ENCODE peak calls at places on chromosomes 4 and X, in eight cellular contexts. B is body of pancreas, L is heart left ventricle, X is suprapubic skin, Q is IMR-90, S is thyroid gland, E is A549, I is Peyer's patch. U is an unnamed sample.

GRCh38 chr4:24625091-24625490 is 40.7 kb upstream of the DHX15 start:
- DNase-seq in E (no peak), B (no peak), Q (no peak), I (no peak), L (no peak), S (no peak), X (no peak), U (no peak)

GRCh38 chr4:123288309-123289025 is 108.1 kb upstream of the SPRY1 start:
- DNase-seq in I (no peak), S (no peak), Q (no peak), X (no peak), E (no peak), B (no peak), L (no peak), U (no peak)

GRCh38 chr4:23937173-23937572 is 47.3 kb upstream of the PPARGC1A start:
- DNase-seq in Q (peak), E (no peak), I (no peak), L (no peak), B (no peak), S (no peak), X (no peak), U (no peak)

GRCh38 chr4:14379148-14379547 is 623.1 kb upstream of the CPEB2 start:
- DNase-seq in E (no peak), B (no peak), Q (no peak), S (no peak), I (no peak), X (no peak), L (no peak), U (no peak)

GRCh38 chr4:121164291-121164690 is at the start of gene TNIP3:
- DNase-seq in I (no peak), E (no peak), L (no peak), Q (peak), X (no peak), S (no peak), B (no peak), U (no peak)

GRCh38 chrX:73581002-73581628 is 18.1 kb downstream of the CHIC1 start:
- DNase-seq in X (no peak), S (no peak), E (no peak), I (no peak), L (no peak), Q (no peak), B (no peak), U (no peak)

GRCh38 chr4:145035494-145036136 is 62.4 kb downstream of the ANAPC10 start:
- DNase-seq in B (no peak), Q (no peak), S (no peak), I (no peak), L (no peak), X (no peak), E (no peak), U (no peak)

GRCh38 chr4:75370582-75370981 is 143.6 kb downstream of the RCHY1 start:
- DNase-seq in X (no peak), I (no peak), S (no peak), B (no peak), Q (no peak), E (no peak), L (no peak), U (no peak)

GRCh38 chr4:47741200-47741599 is 96.7 kb downstream of the CORIN start:
- DNase-seq in X (no peak), B (no peak), S (no peak), L (no peak), E (no peak), Q (peak), I (no peak), U (no peak)

GRCh38 chrX:51759055-51759454 is 15.8 kb downstream of the GSPT2 start:
- DNase-seq in B (no peak), S (no peak), E (no peak), L (no peak), Q (no peak), I (no peak), X (no peak), U (no peak)

GRCh38 chr4:55445921-55446577 is 50.3 kb downstream of the TMEM165 start:
- DNase-seq in E (no peak), I (no peak), S (no peak), B (no peak), X (no peak), Q (peak), L (no peak), U (no peak)

GRCh38 chrX:13179100-13179499 is 134.7 kb upstream of the FAM9C start:
- DNase-seq in S (peak), X (no peak), I (no peak), L (no peak), Q (no peak), B (no peak), E (no peak), U (no peak)

GRCh38 chr4:74397748-74398426 is 32.9 kb downstream of the EREG start:
- DNase-seq in Q (peak), S (no peak), E (no peak), B (no peak), L (no peak), X (no peak), I (no peak), U (no peak)

GRCh38 chr4:128525387-128525786 is 237.8 kb upstream of the PGRMC2 start:
- DNase-seq in I (no peak), S (no peak), E (no peak), B (no peak), Q (peak), L (peak), X (no peak), U (no peak)

GRCh38 chrX:67787196-67787595 is 243.4 kb downstream of the AR start:
- DNase-seq in I (no peak), L (no peak), S (no peak), X (no peak), E (no peak), Q (no peak), B (no peak), U (no peak)

GRCh38 chr4:147596976-147597375 is 20.2 kb upstream of the TMEM184C start:
- DNase-seq in I (no peak), L (no peak), X (no peak), Q (peak), S (peak), B (peak), E (no peak), U (no peak)

GRCh38 chrX:12332786-12333347 is 194.6 kb downstream of the FRMPD4 start:
- DNase-seq in S (no peak), Q (no peak), I (no peak), L (no peak), X (no peak), E (no peak), B (no peak), U (no peak)

GRCh38 chrX:23952984-23953907 is 45.4 kb downstream of the CXorf58 start:
- DNase-seq in Q (no peak), L (no peak), X (no peak), I (peak), S (no peak), E (no peak), B (peak), U (no peak)

GRCh38 chr4:147768113-147768512 is 36.2 kb downstream of the ARHGAP10 start:
- DNase-seq in Q (peak), X (no peak), S (no peak), I (no peak), E (peak), B (no peak), L (no peak), U (no peak)

GRCh38 chrX:29926056-29926455 is 289.3 kb upstream of the MAGEB2 start:
- DNase-seq in E (no peak), L (no peak), Q (no peak), X (no peak), I (no peak), B (no peak), S (no peak), U (no peak)

GRCh38 chrX:64321507-64321906 is 73.7 kb downstream of the MTMR8 start:
- DNase-seq in E (no peak), Q (no peak), S (no peak), I (no peak), L (no peak), X (no peak), B (no peak), U (no peak)

GRCh38 chrX:47370278-47370677 is at the start of gene ZNF157:
- DNase-seq in I (no peak), S (no peak), B (no peak), E (no peak), L (no peak), X (no peak), Q (no peak), U (no peak)

GRCh38 chrX:17710836-17711235 is 26.5 kb upstream of the SCML1 start:
- DNase-seq in B (no peak), E (no peak), L (no peak), S (peak), X (no peak), Q (peak), I (no peak), U (no peak)

GRCh38 chrX:16457239-16457638 is 192.7 kb upstream of the S100G start:
- DNase-seq in S (no peak), L (no peak), B (no peak), Q (no peak), E (no peak), I (no peak), X (no peak), U (no peak)

GRCh38 chr4:110514889-110515479 is 39.0 kb downstream of the ENPEP start:
- DNase-seq in B (no peak), S (no peak), Q (peak), X (no peak), L (no peak), I (no peak), E (no peak), U (no peak)

GRCh38 chr4:110512901-110513300 is 36.9 kb downstream of the ENPEP start:
- DNase-seq in S (no peak), B (no peak), L (no peak), X (no peak), Q (no peak), E (no peak), I (no peak), U (no peak)

GRCh38 chr4:110518889-110519490 is 43.0 kb downstream of the ENPEP start:
- DNase-seq in X (no peak), I (no peak), L (no peak), Q (peak), B (peak), S (peak), E (no peak), U (no peak)

GRCh38 chr4:110516106-110516922 is 40.4 kb downstream of the ENPEP start:
- DNase-seq in Q (peak), X (peak), E (peak), L (peak), B (peak), S (peak), I (peak), U (peak)

DNA sequence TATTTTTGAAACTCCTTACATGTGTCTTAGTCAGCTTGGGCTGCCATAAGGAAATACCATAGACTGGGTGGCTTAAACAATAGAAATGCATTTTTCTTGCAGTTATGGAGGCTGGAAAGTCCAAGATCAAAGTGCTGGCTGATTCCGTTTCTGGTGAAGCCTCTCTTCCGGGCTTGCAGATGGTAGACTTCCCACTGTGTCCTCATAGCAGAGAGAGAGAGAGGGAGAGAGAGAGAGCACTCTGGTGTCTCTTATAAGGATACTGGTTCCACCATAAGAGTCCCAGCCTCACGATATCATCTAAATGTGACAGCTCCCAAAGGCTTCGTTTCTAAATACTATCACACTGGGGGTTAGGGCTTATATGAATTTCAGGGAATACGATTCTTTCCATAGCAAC is 39.7 kb downstream of the ENPEP start:
- DNase-seq in I (no peak), B (peak), E (no peak), X (no peak), Q (no peak), L (no peak), S (no peak), U (no peak)
- H3K4me3 ChIP-seq in I (peak), B (no peak), E (peak), X (peak), Q (no peak), L (no peak), S (no peak), U (peak)

DNA sequence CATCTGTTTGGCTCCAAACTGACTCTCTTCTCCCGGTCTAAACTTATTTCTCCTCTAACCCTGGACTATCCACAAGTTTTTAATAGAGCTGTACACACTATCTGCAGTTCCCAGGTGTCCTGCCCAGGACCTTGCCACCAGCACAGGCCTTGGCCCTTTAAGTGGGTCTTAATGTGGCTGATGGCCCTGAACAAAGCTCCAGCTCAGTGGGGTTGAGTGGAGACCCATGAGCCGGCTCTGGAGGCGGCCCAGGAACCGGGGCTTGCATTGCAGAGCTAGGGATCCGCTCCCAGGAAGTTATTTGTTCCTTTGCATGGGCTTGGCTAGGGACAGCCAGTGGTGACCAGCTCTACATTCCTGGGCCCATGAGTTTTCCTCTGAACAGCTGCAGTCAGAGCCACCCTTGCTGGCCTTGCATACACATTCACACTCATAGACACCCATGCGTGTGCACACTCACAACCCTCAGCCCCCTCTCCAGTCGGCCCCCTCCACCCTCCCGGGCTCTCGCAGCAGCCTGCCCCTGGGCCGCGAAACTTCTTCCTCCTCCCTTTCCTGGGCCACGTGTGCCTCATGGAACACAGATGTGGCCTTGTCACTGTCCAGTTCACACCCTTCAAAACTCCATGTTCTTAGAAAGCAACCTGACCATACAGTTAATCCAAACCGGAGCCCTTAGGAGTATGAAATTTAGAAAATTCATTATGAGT is 58.2 kb downstream of the GPR143 start:
- DNase-seq in X (no peak), S (no peak), B (no peak), E (no peak), I (no peak), Q (no peak), L (no peak), U (no peak)
- TF ChIP-seq POLR2A in X (no peak), S (no peak), B (no peak), E (no peak), I (no peak), Q (no peak), L (no peak), U (no peak)

DNA sequence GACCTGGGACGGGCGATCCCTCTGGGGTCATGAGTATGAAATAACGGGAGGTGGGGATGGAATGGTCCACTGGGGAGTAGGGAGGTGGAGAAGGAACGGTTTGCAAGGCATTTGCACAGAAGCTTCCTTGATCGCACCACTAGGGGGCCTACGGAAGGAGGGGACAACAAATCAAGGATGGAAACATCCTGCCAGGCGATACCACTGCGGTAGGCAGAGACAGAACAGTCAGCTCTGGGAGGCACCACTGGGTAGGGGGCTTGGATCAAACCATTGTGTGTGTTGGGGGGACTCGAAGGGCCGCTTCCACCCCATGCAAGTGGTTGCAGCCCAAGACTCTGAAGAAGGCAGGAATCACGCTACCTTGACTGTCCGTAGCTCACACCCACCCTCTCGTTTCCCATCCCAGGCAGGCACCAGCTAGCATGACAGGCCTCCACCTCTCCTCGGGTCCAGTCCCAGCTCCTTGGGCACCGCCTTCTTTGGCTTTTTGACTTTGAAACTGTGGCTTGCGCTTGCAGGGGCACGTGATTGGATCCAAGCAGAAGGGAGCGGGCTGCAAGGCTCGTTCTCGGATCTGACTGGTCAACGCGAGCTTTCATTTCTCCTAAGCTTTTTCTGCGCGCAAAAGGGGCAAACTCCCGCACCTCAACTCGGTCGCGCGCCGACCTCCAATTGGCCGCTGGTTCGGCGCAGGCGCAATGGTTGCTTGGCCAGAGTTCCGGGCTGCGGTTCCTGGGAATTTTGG is 28.4 kb downstream of the GAGE1 start:
- DNase-seq in I (no peak), L (no peak), E (peak), S (peak), B (no peak), X (no peak), Q (no peak), U (no peak)
- H3K4me3 ChIP-seq in I (no peak), L (no peak), E (no peak), S (no peak), B (no peak), X (no peak), Q (no peak), U (no peak)

GRCh38 chr4:2936773-2937145 is 26.4 kb downstream of the NOP14 start:
- DNase-seq in Q (peak), X (peak), B (no peak), I (no peak), S (no peak), E (no peak), L (no peak), U (no peak)
- TF ChIP-seq POLR2A in Q (no peak), X (no peak), B (no peak), I (no peak), S (no peak), E (no peak), L (no peak), U (no peak)

GRCh38 chr4:77798385-77798784 is 20.8 kb downstream of the CNOT6L start:
- DNase-seq in X (no peak), S (no peak), L (no peak), E (no peak), B (no peak), I (no peak), Q (no peak), U (no peak)
- H3K4me3 ChIP-seq in X (no peak), S (no peak), L (no peak), E (no peak), B (no peak), I (no peak), Q (no peak), U (no peak)

GRCh38 chr4:6573986-6574746 is 823 bp upstream of the MAN2B2 start:
- DNase-seq in I (no peak), L (no peak), S (no peak), Q (no peak), E (no peak), X (no peak), B (no peak), U (no peak)

GRCh38 chr4:6576512-6576911 is 1.5 kb downstream of the MAN2B2 start:
- DNase-seq in L (no peak), X (no peak), B (peak), I (no peak), S (peak), Q (no peak), E (no peak), U (peak)

GRCh38 chr4:6575503-6576240 is 683 bp downstream of the MAN2B2 start:
- DNase-seq in B (no peak), I (no peak), S (peak), Q (no peak), L (no peak), X (no peak), E (no peak), U (no peak)

GRCh38 chr4:6573551-6573950 is 1.4 kb upstream of the MAN2B2 start:
- DNase-seq in X (no peak), Q (no peak), I (no peak), L (no peak), S (no peak), E (no peak), B (no peak), U (no peak)

DNA sequence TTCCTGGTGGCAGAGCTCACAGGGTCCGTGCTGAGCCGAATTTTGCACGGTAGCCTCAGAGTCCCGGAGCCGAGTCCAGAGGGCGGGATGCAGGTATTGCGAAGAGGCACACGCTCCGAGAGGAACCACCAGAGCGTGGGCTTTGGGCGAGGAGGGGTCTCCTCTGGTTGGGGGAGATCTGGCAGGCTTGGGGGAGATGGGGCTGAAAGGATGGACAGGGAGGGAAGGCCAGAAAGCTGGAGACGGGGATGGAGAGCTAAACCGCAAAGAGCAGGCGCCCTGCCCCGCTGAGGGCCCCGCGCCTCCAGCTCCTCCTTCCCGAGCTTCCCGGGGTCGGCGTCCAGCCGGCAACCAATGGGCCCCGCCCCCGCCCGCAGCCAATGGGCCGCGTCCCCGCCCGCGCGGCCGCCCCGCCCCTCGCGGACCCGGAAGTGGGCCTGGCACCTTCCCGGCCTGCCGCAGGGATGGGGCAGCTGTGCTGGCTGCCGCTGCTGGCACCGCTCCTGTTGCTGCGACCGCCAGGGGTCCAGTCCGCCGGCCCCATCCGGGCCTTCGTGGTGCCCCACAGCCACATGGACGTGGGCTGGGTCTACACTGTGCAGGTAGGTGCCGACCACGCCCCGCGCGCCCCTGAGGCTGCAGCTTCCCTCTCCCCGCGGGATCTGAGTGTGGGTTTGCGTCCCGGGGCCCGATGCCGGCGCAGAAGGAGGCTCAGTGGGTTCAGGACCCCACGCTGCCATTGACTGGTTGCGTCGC is at the start of gene MAN2B2:
- DNase-seq in S (peak), I (peak), B (peak), E (peak), L (peak), X (peak), Q (peak), U (peak)
- TF ChIP-seq POLR2A in S (peak), I (peak), B (peak), E (peak), L (no peak), X (no peak), Q (peak), U (peak)

GRCh38 chr4:138239496-138239895 is 2.7 kb downstream of the SLC7A11 start:
- DNase-seq in S (no peak), B (no peak), I (no peak), Q (no peak), E (no peak), X (no peak), L (no peak), U (no peak)

GRCh38 chr4:138241281-138242075 is 671 bp downstream of the SLC7A11 start:
- DNase-seq in X (no peak), S (peak), E (no peak), L (no peak), Q (peak), I (no peak), B (peak), U (no peak)

GRCh38 chr4:138242076-138242829 is at the start of gene SLC7A11:
- DNase-seq in Q (peak), I (peak), B (peak), S (peak), E (peak), L (peak), X (no peak), U (peak)

GRCh38 chr4:138243369-138243768 is 1.2 kb upstream of the SLC7A11 start:
- DNase-seq in S (peak), L (no peak), E (no peak), X (no peak), I (no peak), B (no peak), Q (no peak), U (no peak)

DNA sequence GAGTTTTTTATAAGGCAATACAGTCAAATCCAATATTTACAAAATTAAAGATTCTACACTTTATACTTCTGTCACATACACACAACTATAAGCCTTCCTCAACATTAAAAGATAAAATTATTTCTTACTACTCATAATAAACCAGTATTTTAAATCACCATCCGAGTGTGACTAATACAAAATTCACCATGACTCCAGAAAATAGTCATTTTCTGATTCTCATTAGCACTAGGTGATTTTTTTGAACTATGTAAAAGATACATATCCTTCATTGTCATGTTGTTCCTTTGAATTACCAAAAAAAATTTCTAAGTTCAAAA is 641 bp upstream of the SLC7A11 start:
- DNase-seq in X (no peak), L (no peak), Q (no peak), E (no peak), S (no peak), I (no peak), B (no peak), U (no peak)
- H3K4me3 ChIP-seq in X (peak), L (no peak), Q (peak), E (peak), S (no peak), I (peak), B (no peak), U (peak)

U was measured in ovary.